ENCODE peak calls at places on chromosomes 11 and 22, in eight cellular contexts. K is adrenal gland; W is neural progenitor cell; J is EL; E is C1 segment of cervical spinal cord; Z is stimulated activated CD8-positive, alpha-beta memory T cell treated with anti-CD3 and anti-CD28 coated beads, Interleukin-15, amount 100 ng/mL, for 1 hour; A is activated T-cell treated with anti-CD3 and anti-CD28 coated beads, Interleukin-2, amount 50 U/mL, for 24 hours; T is pancreas. N is an unnamed sample.

GRCh38 chr11:70183032-70183431 is 20.1 kb upstream of the FADD start:
- DNase-seq in K (no peak), W (no peak), J (no peak), E (no peak), Z (no peak), A (no peak), T (no peak), N (no peak)

GRCh38 chr11:1862588-1863351 is 9.9 kb downstream of the LSP1 start:
- DNase-seq in K (peak), W (no peak), J (peak), E (no peak), Z (no peak), A (no peak), T (no peak), N (no peak)

GRCh38 chr11:2739531-2740274 is 39.9 kb upstream of the KCNQ1OT1 start:
- DNase-seq in K (peak), W (no peak), J (no peak), E (no peak), Z (no peak), A (no peak), T (no peak), N (no peak)

GRCh38 chr22:46106279-46107022 is 43.9 kb upstream of the PPARA start:
- DNase-seq in K (peak), W (no peak), J (no peak), E (no peak), Z (no peak), A (no peak), T (peak), N (no peak)

GRCh38 chr22:24706732-24707476 is 67.6 kb downstream of the PIWIL3 start:
- DNase-seq in K (no peak), W (no peak), J (no peak), E (no peak), Z (no peak), A (no peak), T (no peak), N (no peak)

GRCh38 chr11:21465203-21465602 is 727.7 kb upstream of the ANO5 start:
- DNase-seq in K (no peak), W (no peak), J (no peak), E (no peak), Z (no peak), A (no peak), T (no peak), N (no peak)

GRCh38 chr11:112518371-112518770 is 257.7 kb upstream of the PLET1 start:
- DNase-seq in K (no peak), W (no peak), J (no peak), E (no peak), Z (no peak), A (no peak), T (no peak), N (no peak)

GRCh38 chr22:46764779-46765485 is 2.5 kb downstream of the TBC1D22A start:
- DNase-seq in K (no peak), W (no peak), J (no peak), E (no peak), Z (no peak), A (no peak), T (peak), N (no peak)

GRCh38 chr11:76524461-76524860 is 79.6 kb downstream of the EMSY start:
- DNase-seq in K (no peak), W (no peak), J (peak), E (no peak), Z (no peak), A (no peak), T (no peak), N (no peak)

GRCh38 chr11:65170058-65170534 is at the start of gene SPDYC:
- DNase-seq in K (no peak), W (no peak), J (no peak), E (no peak), Z (no peak), A (no peak), T (no peak), N (no peak)

GRCh38 chr22:26259510-26259909 is 90.2 kb downstream of the SEZ6L start:
- DNase-seq in K (no peak), W (peak), J (peak), E (no peak), Z (no peak), A (no peak), T (no peak), N (no peak)

GRCh38 chr11:74877132-74877531 is 71.8 kb downstream of the XRRA1 start:
- DNase-seq in K (no peak), W (no peak), J (no peak), E (no peak), Z (no peak), A (no peak), T (no peak), N (no peak)

GRCh38 chr11:70456921-70457532 is 58.7 kb downstream of the CTTN start:
- DNase-seq in K (no peak), W (no peak), J (no peak), E (no peak), Z (no peak), A (no peak), T (no peak), N (no peak)

GRCh38 chr11:118434553-118435232 is 1.6 kb upstream of the KMT2A start:
- DNase-seq in K (peak), W (peak), J (peak), E (no peak), Z (no peak), A (peak), T (peak), N (peak)

GRCh38 chr11:22465620-22466019 is 127.4 kb downstream of the SLC17A6 start:
- DNase-seq in K (no peak), W (no peak), J (no peak), E (no peak), Z (no peak), A (no peak), T (no peak), N (no peak)

GRCh38 chr22:20526628-20527355 is 19.4 kb downstream of the MED15 start:
- DNase-seq in K (no peak), W (no peak), J (peak), E (no peak), Z (no peak), A (no peak), T (no peak), N (no peak)

GRCh38 chr11:45322111-45322705 is 36.1 kb upstream of the SYT13 start:
- DNase-seq in K (no peak), W (no peak), J (no peak), E (no peak), Z (no peak), A (no peak), T (no peak), N (no peak)

GRCh38 chr11:122322369-122322768 is 206.4 kb upstream of the BLID start:
- DNase-seq in K (no peak), W (no peak), J (no peak), E (no peak), Z (no peak), A (no peak), T (no peak), N (no peak)

GRCh38 chr11:22459053-22459452 is 120.9 kb downstream of the SLC17A6 start:
- DNase-seq in K (no peak), W (no peak), J (peak), E (no peak), Z (no peak), A (no peak), T (no peak), N (no peak)

GRCh38 chr11:73012121-73012863 is 129.8 kb downstream of the FCHSD2 start:
- DNase-seq in K (no peak), W (no peak), J (peak), E (no peak), Z (no peak), A (no peak), T (no peak), N (no peak)

GRCh38 chr22:47727656-47728055 is 965.2 kb downstream of the TBC1D22A start:
- DNase-seq in K (no peak), W (no peak), J (no peak), E (no peak), Z (no peak), A (no peak), T (no peak), N (no peak)

GRCh38 chr11:118899296-118899688 is 15.6 kb downstream of the CXCR5 start:
- DNase-seq in K (no peak), W (no peak), J (no peak), E (no peak), Z (no peak), A (no peak), T (no peak), N (no peak)

GRCh38 chr11:13324141-13324540 is 46.6 kb downstream of the BMAL1 start:
- DNase-seq in K (no peak), W (no peak), J (no peak), E (no peak), Z (no peak), A (no peak), T (no peak), N (no peak)

GRCh38 chr11:69518081-69518950 is 36.9 kb downstream of the LINC01488 start:
- DNase-seq in K (no peak), W (no peak), J (peak), E (no peak), Z (no peak), A (no peak), T (no peak), N (no peak)